ENCODE peak calls at places on chromosomes 11 and 22, in nine cellular contexts. One of them, this sample, is unnamed.

GRCh38 chr11:96090711-96091110 is 166.8 kb upstream of the MTMR2 start:
- DNase-seq in stimulated activated CD4-positive, alpha-beta T cell treated with anti-CD3 and anti-CD28 coated beads, Interleukin-1b, Interleukin-23, amount 100 ng/mL, for 24 hours: no peak
- DNase-seq in ureter: no peak
- DNase-seq in NCI-H446 treated with DMSO at 0.1 percent for 48 hours: no peak
- DNase-seq in SHP77 treated with DMSO at 0.1 percent for 48 hours: no peak
- DNase-seq in HFF-Myc: no peak
- DNase-seq in NCI-H1105: no peak
- DNase-seq in GM04503: peak
- DNase-seq in kidney: no peak
- DNase-seq in this sample: peak

GRCh38 chr11:104275992-104276391 is 112.0 kb upstream of the PDGFD start:
- DNase-seq in stimulated activated CD4-positive, alpha-beta T cell treated with anti-CD3 and anti-CD28 coated beads, Interleukin-1b, Interleukin-23, amount 100 ng/mL, for 24 hours: no peak
- DNase-seq in ureter: no peak
- DNase-seq in NCI-H446 treated with DMSO at 0.1 percent for 48 hours: no peak
- DNase-seq in SHP77 treated with DMSO at 0.1 percent for 48 hours: no peak
- DNase-seq in HFF-Myc: no peak
- DNase-seq in NCI-H1105: no peak
- DNase-seq in GM04503: no peak
- DNase-seq in kidney: no peak
- DNase-seq in this sample: no peak

GRCh38 chr11:113147249-113147648 is 167.1 kb upstream of the TTC12 start:
- DNase-seq in stimulated activated CD4-positive, alpha-beta T cell treated with anti-CD3 and anti-CD28 coated beads, Interleukin-1b, Interleukin-23, amount 100 ng/mL, for 24 hours: no peak
- DNase-seq in ureter: no peak
- DNase-seq in NCI-H446 treated with DMSO at 0.1 percent for 48 hours: no peak
- DNase-seq in SHP77 treated with DMSO at 0.1 percent for 48 hours: no peak
- DNase-seq in HFF-Myc: no peak
- DNase-seq in NCI-H1105: peak
- DNase-seq in GM04503: no peak
- DNase-seq in kidney: no peak
- DNase-seq in this sample: no peak

GRCh38 chr11:106668147-106668546 is 350.1 kb downstream of the GUCY1A2 start:
- DNase-seq in stimulated activated CD4-positive, alpha-beta T cell treated with anti-CD3 and anti-CD28 coated beads, Interleukin-1b, Interleukin-23, amount 100 ng/mL, for 24 hours: no peak
- DNase-seq in ureter: no peak
- DNase-seq in NCI-H446 treated with DMSO at 0.1 percent for 48 hours: no peak
- DNase-seq in SHP77 treated with DMSO at 0.1 percent for 48 hours: no peak
- DNase-seq in HFF-Myc: peak
- DNase-seq in NCI-H1105: no peak
- DNase-seq in GM04503: peak
- DNase-seq in kidney: no peak
- DNase-seq in this sample: no peak

GRCh38 chr11:48036466-48036865 is 56.1 kb downstream of the PTPRJ start:
- DNase-seq in stimulated activated CD4-positive, alpha-beta T cell treated with anti-CD3 and anti-CD28 coated beads, Interleukin-1b, Interleukin-23, amount 100 ng/mL, for 24 hours: no peak
- DNase-seq in ureter: no peak
- DNase-seq in NCI-H446 treated with DMSO at 0.1 percent for 48 hours: no peak
- DNase-seq in SHP77 treated with DMSO at 0.1 percent for 48 hours: no peak
- DNase-seq in HFF-Myc: no peak
- DNase-seq in NCI-H1105: no peak
- DNase-seq in GM04503: no peak
- DNase-seq in kidney: no peak
- DNase-seq in this sample: no peak

GRCh38 chr11:46675288-46675851 is 25.0 kb downstream of the ARHGAP1 start:
- DNase-seq in stimulated activated CD4-positive, alpha-beta T cell treated with anti-CD3 and anti-CD28 coated beads, Interleukin-1b, Interleukin-23, amount 100 ng/mL, for 24 hours: no peak
- DNase-seq in ureter: peak
- DNase-seq in NCI-H446 treated with DMSO at 0.1 percent for 48 hours: no peak
- DNase-seq in SHP77 treated with DMSO at 0.1 percent for 48 hours: no peak
- DNase-seq in HFF-Myc: no peak
- DNase-seq in NCI-H1105: no peak
- DNase-seq in GM04503: peak
- DNase-seq in kidney: no peak
- DNase-seq in this sample: peak

GRCh38 chr22:46947516-46948260 is 185.2 kb downstream of the TBC1D22A start:
- DNase-seq in stimulated activated CD4-positive, alpha-beta T cell treated with anti-CD3 and anti-CD28 coated beads, Interleukin-1b, Interleukin-23, amount 100 ng/mL, for 24 hours: no peak
- DNase-seq in ureter: peak
- DNase-seq in NCI-H446 treated with DMSO at 0.1 percent for 48 hours: no peak
- DNase-seq in SHP77 treated with DMSO at 0.1 percent for 48 hours: no peak
- DNase-seq in HFF-Myc: no peak
- DNase-seq in NCI-H1105: no peak
- DNase-seq in GM04503: no peak
- DNase-seq in kidney: no peak
- DNase-seq in this sample: no peak

GRCh38 chr22:32411388-32411787 is 659 bp downstream of the RTCB start:
- DNase-seq in stimulated activated CD4-positive, alpha-beta T cell treated with anti-CD3 and anti-CD28 coated beads, Interleukin-1b, Interleukin-23, amount 100 ng/mL, for 24 hours: no peak
- DNase-seq in ureter: no peak
- DNase-seq in NCI-H446 treated with DMSO at 0.1 percent for 48 hours: no peak
- DNase-seq in SHP77 treated with DMSO at 0.1 percent for 48 hours: no peak
- DNase-seq in HFF-Myc: no peak
- DNase-seq in NCI-H1105: no peak
- DNase-seq in GM04503: no peak
- DNase-seq in kidney: no peak
- DNase-seq in this sample: peak

GRCh38 chr11:13009921-13010736 is 1.0 kb downstream of the RASSF10 start:
- DNase-seq in stimulated activated CD4-positive, alpha-beta T cell treated with anti-CD3 and anti-CD28 coated beads, Interleukin-1b, Interleukin-23, amount 100 ng/mL, for 24 hours: no peak
- DNase-seq in ureter: no peak
- DNase-seq in NCI-H446 treated with DMSO at 0.1 percent for 48 hours: no peak
- DNase-seq in SHP77 treated with DMSO at 0.1 percent for 48 hours: no peak
- DNase-seq in HFF-Myc: no peak
- DNase-seq in NCI-H1105: peak
- DNase-seq in GM04503: no peak
- DNase-seq in kidney: peak
- DNase-seq in this sample: peak

GRCh38 chr11:10483584-10483983 is 28.5 kb downstream of the AMPD3 start:
- DNase-seq in stimulated activated CD4-positive, alpha-beta T cell treated with anti-CD3 and anti-CD28 coated beads, Interleukin-1b, Interleukin-23, amount 100 ng/mL, for 24 hours: no peak
- DNase-seq in ureter: no peak
- DNase-seq in NCI-H446 treated with DMSO at 0.1 percent for 48 hours: peak
- DNase-seq in SHP77 treated with DMSO at 0.1 percent for 48 hours: no peak
- DNase-seq in HFF-Myc: no peak
- DNase-seq in NCI-H1105: no peak
- DNase-seq in GM04503: no peak
- DNase-seq in kidney: no peak
- DNase-seq in this sample: no peak

GRCh38 chr11:1777737-1778136 is 14.0 kb upstream of the CTSD start:
- DNase-seq in stimulated activated CD4-positive, alpha-beta T cell treated with anti-CD3 and anti-CD28 coated beads, Interleukin-1b, Interleukin-23, amount 100 ng/mL, for 24 hours: no peak
- DNase-seq in ureter: peak
- DNase-seq in NCI-H446 treated with DMSO at 0.1 percent for 48 hours: no peak
- DNase-seq in SHP77 treated with DMSO at 0.1 percent for 48 hours: no peak
- DNase-seq in HFF-Myc: no peak
- DNase-seq in NCI-H1105: no peak
- DNase-seq in GM04503: no peak
- DNase-seq in kidney: no peak
- DNase-seq in this sample: no peak

GRCh38 chr11:67441082-67441683 is 2.1 kb downstream of the CORO1B start:
- DNase-seq in stimulated activated CD4-positive, alpha-beta T cell treated with anti-CD3 and anti-CD28 coated beads, Interleukin-1b, Interleukin-23, amount 100 ng/mL, for 24 hours: no peak
- DNase-seq in ureter: no peak
- DNase-seq in NCI-H446 treated with DMSO at 0.1 percent for 48 hours: no peak
- DNase-seq in SHP77 treated with DMSO at 0.1 percent for 48 hours: no peak
- DNase-seq in HFF-Myc: no peak
- DNase-seq in NCI-H1105: no peak
- DNase-seq in GM04503: no peak
- DNase-seq in kidney: peak
- DNase-seq in this sample: no peak

GRCh38 chr11:61158691-61159381 is 2.4 kb downstream of the VPS37C start:
- DNase-seq in stimulated activated CD4-positive, alpha-beta T cell treated with anti-CD3 and anti-CD28 coated beads, Interleukin-1b, Interleukin-23, amount 100 ng/mL, for 24 hours: no peak
- DNase-seq in ureter: no peak
- DNase-seq in NCI-H446 treated with DMSO at 0.1 percent for 48 hours: no peak
- DNase-seq in SHP77 treated with DMSO at 0.1 percent for 48 hours: no peak
- DNase-seq in HFF-Myc: no peak
- DNase-seq in NCI-H1105: no peak
- DNase-seq in GM04503: peak
- DNase-seq in kidney: no peak
- DNase-seq in this sample: peak

GRCh38 chr11:16817321-16817720 is 78.9 kb downstream of the C11orf58 start:
- DNase-seq in stimulated activated CD4-positive, alpha-beta T cell treated with anti-CD3 and anti-CD28 coated beads, Interleukin-1b, Interleukin-23, amount 100 ng/mL, for 24 hours: no peak
- DNase-seq in ureter: no peak
- DNase-seq in NCI-H446 treated with DMSO at 0.1 percent for 48 hours: peak
- DNase-seq in SHP77 treated with DMSO at 0.1 percent for 48 hours: no peak
- DNase-seq in HFF-Myc: no peak
- DNase-seq in NCI-H1105: no peak
- DNase-seq in GM04503: no peak
- DNase-seq in kidney: no peak
- DNase-seq in this sample: no peak

GRCh38 chr22:20056161-20056560 is 23.9 kb upstream of the DGCR8 start:
- DNase-seq in stimulated activated CD4-positive, alpha-beta T cell treated with anti-CD3 and anti-CD28 coated beads, Interleukin-1b, Interleukin-23, amount 100 ng/mL, for 24 hours: no peak
- DNase-seq in ureter: no peak
- DNase-seq in NCI-H446 treated with DMSO at 0.1 percent for 48 hours: no peak
- DNase-seq in SHP77 treated with DMSO at 0.1 percent for 48 hours: no peak
- DNase-seq in HFF-Myc: no peak
- DNase-seq in NCI-H1105: no peak
- DNase-seq in GM04503: no peak
- DNase-seq in kidney: no peak
- DNase-seq in this sample: no peak

GRCh38 chr11:68314886-68315580 is 2.6 kb downstream of the LRP5 start:
- DNase-seq in stimulated activated CD4-positive, alpha-beta T cell treated with anti-CD3 and anti-CD28 coated beads, Interleukin-1b, Interleukin-23, amount 100 ng/mL, for 24 hours: no peak
- DNase-seq in ureter: no peak
- DNase-seq in NCI-H446 treated with DMSO at 0.1 percent for 48 hours: no peak
- DNase-seq in SHP77 treated with DMSO at 0.1 percent for 48 hours: no peak
- DNase-seq in HFF-Myc: no peak
- DNase-seq in NCI-H1105: no peak
- DNase-seq in GM04503: peak
- DNase-seq in kidney: no peak
- DNase-seq in this sample: no peak

GRCh38 chr11:62497132-62497915 is 49.3 kb downstream of the AHNAK start:
- DNase-seq in stimulated activated CD4-positive, alpha-beta T cell treated with anti-CD3 and anti-CD28 coated beads, Interleukin-1b, Interleukin-23, amount 100 ng/mL, for 24 hours: no peak
- DNase-seq in ureter: no peak
- DNase-seq in NCI-H446 treated with DMSO at 0.1 percent for 48 hours: no peak
- DNase-seq in SHP77 treated with DMSO at 0.1 percent for 48 hours: no peak
- DNase-seq in HFF-Myc: no peak
- DNase-seq in NCI-H1105: peak
- DNase-seq in GM04503: peak
- DNase-seq in kidney: no peak
- DNase-seq in this sample: peak

GRCh38 chr22:46432164-46433068 is 96.9 kb downstream of the TRMU start:
- DNase-seq in stimulated activated CD4-positive, alpha-beta T cell treated with anti-CD3 and anti-CD28 coated beads, Interleukin-1b, Interleukin-23, amount 100 ng/mL, for 24 hours: no peak
- DNase-seq in ureter: no peak
- DNase-seq in NCI-H446 treated with DMSO at 0.1 percent for 48 hours: no peak
- DNase-seq in SHP77 treated with DMSO at 0.1 percent for 48 hours: no peak
- DNase-seq in HFF-Myc: no peak
- DNase-seq in NCI-H1105: no peak
- DNase-seq in GM04503: no peak
- DNase-seq in kidney: peak
- DNase-seq in this sample: no peak

GRCh38 chr11:8671242-8671641 is 11.2 kb downstream of the TRIM66 start:
- DNase-seq in stimulated activated CD4-positive, alpha-beta T cell treated with anti-CD3 and anti-CD28 coated beads, Interleukin-1b, Interleukin-23, amount 100 ng/mL, for 24 hours: no peak
- DNase-seq in ureter: no peak
- DNase-seq in NCI-H446 treated with DMSO at 0.1 percent for 48 hours: peak
- DNase-seq in SHP77 treated with DMSO at 0.1 percent for 48 hours: no peak
- DNase-seq in HFF-Myc: peak
- DNase-seq in NCI-H1105: peak
- DNase-seq in GM04503: peak
- DNase-seq in kidney: no peak
- DNase-seq in this sample: peak

GRCh38 chr11:67615455-67616430 is 9.0 kb downstream of the NDUFV1 start:
- DNase-seq in stimulated activated CD4-positive, alpha-beta T cell treated with anti-CD3 and anti-CD28 coated beads, Interleukin-1b, Interleukin-23, amount 100 ng/mL, for 24 hours: peak
- DNase-seq in ureter: no peak
- DNase-seq in NCI-H446 treated with DMSO at 0.1 percent for 48 hours: no peak
- DNase-seq in SHP77 treated with DMSO at 0.1 percent for 48 hours: no peak
- DNase-seq in HFF-Myc: no peak
- DNase-seq in NCI-H1105: peak
- DNase-seq in GM04503: no peak
- DNase-seq in kidney: no peak
- DNase-seq in this sample: peak

GRCh38 chr11:133078591-133079179 is 453.6 kb downstream of the OPCML start:
- DNase-seq in stimulated activated CD4-positive, alpha-beta T cell treated with anti-CD3 and anti-CD28 coated beads, Interleukin-1b, Interleukin-23, amount 100 ng/mL, for 24 hours: no peak
- DNase-seq in ureter: no peak
- DNase-seq in NCI-H446 treated with DMSO at 0.1 percent for 48 hours: no peak
- DNase-seq in SHP77 treated with DMSO at 0.1 percent for 48 hours: no peak
- DNase-seq in HFF-Myc: no peak
- DNase-seq in NCI-H1105: peak
- DNase-seq in GM04503: no peak
- DNase-seq in kidney: no peak
- DNase-seq in this sample: peak

GRCh38 chr11:10350341-10350740 is 45.5 kb downstream of the ADM start:
- DNase-seq in stimulated activated CD4-positive, alpha-beta T cell treated with anti-CD3 and anti-CD28 coated beads, Interleukin-1b, Interleukin-23, amount 100 ng/mL, for 24 hours: no peak
- DNase-seq in ureter: no peak
- DNase-seq in NCI-H446 treated with DMSO at 0.1 percent for 48 hours: no peak
- DNase-seq in SHP77 treated with DMSO at 0.1 percent for 48 hours: no peak
- DNase-seq in HFF-Myc: no peak
- DNase-seq in NCI-H1105: no peak
- DNase-seq in GM04503: no peak
- DNase-seq in kidney: no peak
- DNase-seq in this sample: peak

GRCh38 chr22:50720861-50721844 is 16.9 kb upstream of the ACR start:
- DNase-seq in stimulated activated CD4-positive, alpha-beta T cell treated with anti-CD3 and anti-CD28 coated beads, Interleukin-1b, Interleukin-23, amount 100 ng/mL, for 24 hours: no peak
- DNase-seq in ureter: no peak
- DNase-seq in NCI-H446 treated with DMSO at 0.1 percent for 48 hours: no peak
- DNase-seq in SHP77 treated with DMSO at 0.1 percent for 48 hours: no peak
- DNase-seq in HFF-Myc: no peak
- DNase-seq in NCI-H1105: no peak
- DNase-seq in GM04503: no peak
- DNase-seq in kidney: peak
- DNase-seq in this sample: no peak

GRCh38 chr11:19959210-19959609 is 201.1 kb downstream of the DBX1 start:
- DNase-seq in stimulated activated CD4-positive, alpha-beta T cell treated with anti-CD3 and anti-CD28 coated beads, Interleukin-1b, Interleukin-23, amount 100 ng/mL, for 24 hours: no peak
- DNase-seq in ureter: no peak
- DNase-seq in NCI-H446 treated with DMSO at 0.1 percent for 48 hours: no peak
- DNase-seq in SHP77 treated with DMSO at 0.1 percent for 48 hours: no peak
- DNase-seq in HFF-Myc: no peak
- DNase-seq in NCI-H1105: no peak
- DNase-seq in GM04503: no peak
- DNase-seq in kidney: no peak
- DNase-seq in this sample: no peak

GRCh38 chr11:17098632-17099031 is 21.2 kb upstream of the RPS13 start:
- DNase-seq in stimulated activated CD4-positive, alpha-beta T cell treated with anti-CD3 and anti-CD28 coated beads, Interleukin-1b, Interleukin-23, amount 100 ng/mL, for 24 hours: no peak
- DNase-seq in ureter: no peak
- DNase-seq in NCI-H446 treated with DMSO at 0.1 percent for 48 hours: no peak
- DNase-seq in SHP77 treated with DMSO at 0.1 percent for 48 hours: no peak
- DNase-seq in HFF-Myc: no peak
- DNase-seq in NCI-H1105: no peak
- DNase-seq in GM04503: no peak
- DNase-seq in kidney: no peak
- DNase-seq in this sample: no peak

GRCh38 chr11:9498457-9499078 is 37.8 kb downstream of the ZNF143 start:
- DNase-seq in stimulated activated CD4-positive, alpha-beta T cell treated with anti-CD3 and anti-CD28 coated beads, Interleukin-1b, Interleukin-23, amount 100 ng/mL, for 24 hours: no peak
- DNase-seq in ureter: no peak
- DNase-seq in NCI-H446 treated with DMSO at 0.1 percent for 48 hours: no peak
- DNase-seq in SHP77 treated with DMSO at 0.1 percent for 48 hours: no peak
- DNase-seq in HFF-Myc: no peak
- DNase-seq in NCI-H1105: no peak
- DNase-seq in GM04503: no peak
- DNase-seq in kidney: no peak
- DNase-seq in this sample: no peak

GRCh38 chr11:2779981-2780849 is 80.4 kb upstream of the KCNQ1OT1 start:
- DNase-seq in stimulated activated CD4-positive, alpha-beta T cell treated with anti-CD3 and anti-CD28 coated beads, Interleukin-1b, Interleukin-23, amount 100 ng/mL, for 24 hours: no peak
- DNase-seq in ureter: peak
- DNase-seq in NCI-H446 treated with DMSO at 0.1 percent for 48 hours: no peak
- DNase-seq in SHP77 treated with DMSO at 0.1 percent for 48 hours: no peak
- DNase-seq in HFF-Myc: no peak
- DNase-seq in NCI-H1105: no peak
- DNase-seq in GM04503: no peak
- DNase-seq in kidney: peak
- DNase-seq in this sample: no peak

GRCh38 chr11:131906963-131907362 is 536.5 kb downstream of the NTM start:
- DNase-seq in stimulated activated CD4-positive, alpha-beta T cell treated with anti-CD3 and anti-CD28 coated beads, Interleukin-1b, Interleukin-23, amount 100 ng/mL, for 24 hours: no peak
- DNase-seq in ureter: no peak
- DNase-seq in NCI-H446 treated with DMSO at 0.1 percent for 48 hours: no peak
- DNase-seq in SHP77 treated with DMSO at 0.1 percent for 48 hours: no peak
- DNase-seq in HFF-Myc: no peak
- DNase-seq in NCI-H1105: no peak
- DNase-seq in GM04503: no peak
- DNase-seq in kidney: no peak
- DNase-seq in this sample: no peak

GRCh38 chr11:41449483-41450050 is 9.9 kb downstream of the LRRC4C start:
- DNase-seq in stimulated activated CD4-positive, alpha-beta T cell treated with anti-CD3 and anti-CD28 coated beads, Interleukin-1b, Interleukin-23, amount 100 ng/mL, for 24 hours: no peak
- DNase-seq in ureter: no peak
- DNase-seq in NCI-H446 treated with DMSO at 0.1 percent for 48 hours: no peak
- DNase-seq in SHP77 treated with DMSO at 0.1 percent for 48 hours: no peak
- DNase-seq in HFF-Myc: no peak
- DNase-seq in NCI-H1105: no peak
- DNase-seq in GM04503: no peak
- DNase-seq in kidney: no peak
- DNase-seq in this sample: no peak

GRCh38 chr11:45652781-45653180 is 12.6 kb downstream of the CHST1 start:
- DNase-seq in stimulated activated CD4-positive, alpha-beta T cell treated with anti-CD3 and anti-CD28 coated beads, Interleukin-1b, Interleukin-23, amount 100 ng/mL, for 24 hours: no peak
- DNase-seq in ureter: peak
- DNase-seq in NCI-H446 treated with DMSO at 0.1 percent for 48 hours: no peak
- DNase-seq in SHP77 treated with DMSO at 0.1 percent for 48 hours: no peak
- DNase-seq in HFF-Myc: no peak
- DNase-seq in NCI-H1105: no peak
- DNase-seq in GM04503: peak
- DNase-seq in kidney: no peak
- DNase-seq in this sample: peak

GRCh38 chr11:6610591-6610990 is 1.4 kb downstream of the TAF10 start:
- DNase-seq in stimulated activated CD4-positive, alpha-beta T cell treated with anti-CD3 and anti-CD28 coated beads, Interleukin-1b, Interleukin-23, amount 100 ng/mL, for 24 hours: no peak
- DNase-seq in ureter: no peak
- DNase-seq in NCI-H446 treated with DMSO at 0.1 percent for 48 hours: no peak
- DNase-seq in SHP77 treated with DMSO at 0.1 percent for 48 hours: no peak
- DNase-seq in HFF-Myc: no peak
- DNase-seq in NCI-H1105: no peak
- DNase-seq in GM04503: no peak
- DNase-seq in kidney: peak
- DNase-seq in this sample: no peak

This sample was measured in GM03348.